ENCODE peak calls at places on chromosomes 12 and 14, in five cellular contexts. P, C, O, D and U are unnamed samples.

GRCh38 chr14:89117017-89117416 is 292.6 kb downstream of the TTC8 start:
- DNase-seq in P (no peak), C (no peak), O (no peak), D (no peak), U (no peak)

GRCh38 chr12:29516431-29516875 is 19.0 kb upstream of the OVCH1 start:
- DNase-seq in P (peak), C (no peak), O (no peak), D (no peak), U (no peak)

GRCh38 chr12:23099104-23099503 is 474.1 kb downstream of the ETNK1 start:
- DNase-seq in P (no peak), C (no peak), O (no peak), D (no peak), U (no peak)

GRCh38 chr14:103085106-103086091 is 1.4 kb downstream of the LBHD2 start:
- DNase-seq in P (no peak), C (no peak), O (no peak), D (peak), U (no peak)

GRCh38 chr12:124053855-124054254 is 80.8 kb downstream of the ZNF664 start:
- DNase-seq in P (peak), C (peak), O (no peak), D (peak), U (no peak)

GRCh38 chr14:35365130-35366047 is 39.2 kb downstream of the NFKBIA start:
- DNase-seq in P (peak), C (no peak), O (no peak), D (no peak), U (no peak)

GRCh38 chr14:22781606-22782000 is 15.1 kb downstream of the OXA1L start:
- DNase-seq in P (no peak), C (no peak), O (no peak), D (no peak), U (no peak)

GRCh38 chr12:125988545-125988944 is 923.3 kb downstream of the AACS start:
- DNase-seq in P (no peak), C (no peak), O (no peak), D (no peak), U (no peak)